ENCODE peak calls at places on chromosomes 13 and 19, in five cellular contexts. H is pancreas, I is thoracic aorta, X is ascending aorta, N is AG04450. S is an unnamed sample. For H3K9me3, the result is how much of the 10 kb centered on the place peaks cover.

GRCh38 chr13:46229251-46229650 is 17.5 kb downstream of the LRRC63 start:
- DNase-seq in H (no peak), I (no peak), X (no peak), N (no peak), S (no peak)

GRCh38 chr13:48019796-48020195 is 17.7 kb upstream of the NUDT15 start:
- DNase-seq in H (no peak), I (no peak), X (no peak), N (no peak), S (no peak)

GRCh38 chr19:2575734-2576481 is 100.0 kb downstream of the GADD45B start:
- DNase-seq in H (peak), I (peak), X (peak), N (peak), S (peak)

GRCh38 chr19:46755077-46755852 is 9.0 kb upstream of the STRN4 start:
- DNase-seq in H (peak), I (no peak), X (no peak), N (peak), S (no peak)

GRCh38 chr19:11849264-11849615 is 714 bp downstream of the ZNF439 start:
- DNase-seq in H (no peak), I (no peak), X (no peak), N (no peak), S (no peak)

GRCh38 chr19:35045667-35046300 is 4.3 kb downstream of the HPN start:
- DNase-seq in H (no peak), I (no peak), X (no peak), N (no peak), S (no peak)

GRCh38 chr13:66994097-66994496 is 236.0 kb downstream of the PCDH9 start:
- DNase-seq in H (peak), I (peak), X (peak), N (no peak), S (peak)

GRCh38 chr19:28456264-28456663 is 756.7 kb downstream of the UQCRFS1 start:
- DNase-seq in H (no peak), I (no peak), X (no peak), N (no peak), S (no peak)

GRCh38 chr19:38209152-38209551 is 14.9 kb downstream of the DPF1 start:
- DNase-seq in H (no peak), I (no peak), X (no peak), N (no peak), S (no peak)

GRCh38 chr13:27658569-27658968 is 36.9 kb downstream of the POLR1D start:
- DNase-seq in H (no peak), I (no peak), X (no peak), N (no peak), S (no peak)

GRCh38 chr13:48161530-48162179 is 66.8 kb upstream of the MED4 start:
- DNase-seq in H (no peak), I (peak), X (peak), N (no peak), S (no peak)

GRCh38 chr13:60577761-60578160 is 180.7 kb downstream of the TDRD3 start:
- DNase-seq in H (no peak), I (no peak), X (no peak), N (no peak), S (no peak)

GRCh38 chr13:18959996-18960395 is 221.6 kb downstream of the TUBA3C start:
- DNase-seq in H (no peak), I (no peak), X (no peak), N (no peak), S (no peak)

GRCh38 chr19:55103190-55103589 is 14.2 kb downstream of the PPP1R12C start:
- DNase-seq in H (no peak), I (no peak), X (no peak), N (no peak), S (no peak)

GRCh38 chr19:10317045-10317856 is 1.4 kb upstream of the FDX2 start:
- DNase-seq in H (no peak), I (no peak), X (no peak), N (no peak), S (no peak)

GRCh38 chr19:719081-719512 is 10.4 kb downstream of the PALM start:
- DNase-seq in H (no peak), I (no peak), X (no peak), N (no peak), S (no peak)

GRCh38 chr19:41700381-41701195 is 7.8 kb upstream of the CEACAM5 start:
- DNase-seq in H (no peak), I (no peak), X (no peak), N (no peak), S (no peak)

GRCh38 chr19:41708481-41708880 is at the start of gene CEACAM5:
- DNase-seq in H (no peak), I (no peak), X (no peak), N (no peak), S (peak)

GRCh38 chr13:77118134-77118533 is 91.2 kb upstream of the FBXL3 start:
- DNase-seq in H (no peak), I (no peak), X (no peak), N (no peak), S (no peak)

GRCh38 chr13:110575322-110576069 is 14.0 kb upstream of the RAB20 start:
- DNase-seq in H (no peak), I (no peak), X (no peak), N (no peak), S (peak)

GRCh38 chr13:21233086-21233485 is 56.6 kb downstream of the MRPL57 start:
- DNase-seq in H (no peak), I (no peak), X (no peak), N (no peak), S (no peak)

GRCh38 chr13:100789025-100789424 is 114.4 kb upstream of the TMTC4 start:
- DNase-seq in H (no peak), I (no peak), X (no peak), N (no peak), S (no peak)

GRCh38 chr13:100898431-100898830 is 223.8 kb upstream of the TMTC4 start:
- DNase-seq in H (no peak), I (no peak), X (no peak), N (no peak), S (no peak)

GRCh38 chr19:12840091-12841079 is 2.1 kb downstream of the MAST1 start:
- DNase-seq in H (peak), I (no peak), X (no peak), N (no peak), S (peak)

GRCh38 chr19:45507864-45508680 is 793 bp downstream of the VASP start:
- DNase-seq in H (peak), I (no peak), X (no peak), N (no peak), S (peak)

GRCh38 chr19:51901860-51902259 is 3.0 kb downstream of the ZNF649 start:
- DNase-seq in H (no peak), I (no peak), X (no peak), N (no peak), S (no peak)
- H3K9me3 ChIP-seq in H (under half), I (under half), X (half or more), N (under half), S (under half)

DNA sequence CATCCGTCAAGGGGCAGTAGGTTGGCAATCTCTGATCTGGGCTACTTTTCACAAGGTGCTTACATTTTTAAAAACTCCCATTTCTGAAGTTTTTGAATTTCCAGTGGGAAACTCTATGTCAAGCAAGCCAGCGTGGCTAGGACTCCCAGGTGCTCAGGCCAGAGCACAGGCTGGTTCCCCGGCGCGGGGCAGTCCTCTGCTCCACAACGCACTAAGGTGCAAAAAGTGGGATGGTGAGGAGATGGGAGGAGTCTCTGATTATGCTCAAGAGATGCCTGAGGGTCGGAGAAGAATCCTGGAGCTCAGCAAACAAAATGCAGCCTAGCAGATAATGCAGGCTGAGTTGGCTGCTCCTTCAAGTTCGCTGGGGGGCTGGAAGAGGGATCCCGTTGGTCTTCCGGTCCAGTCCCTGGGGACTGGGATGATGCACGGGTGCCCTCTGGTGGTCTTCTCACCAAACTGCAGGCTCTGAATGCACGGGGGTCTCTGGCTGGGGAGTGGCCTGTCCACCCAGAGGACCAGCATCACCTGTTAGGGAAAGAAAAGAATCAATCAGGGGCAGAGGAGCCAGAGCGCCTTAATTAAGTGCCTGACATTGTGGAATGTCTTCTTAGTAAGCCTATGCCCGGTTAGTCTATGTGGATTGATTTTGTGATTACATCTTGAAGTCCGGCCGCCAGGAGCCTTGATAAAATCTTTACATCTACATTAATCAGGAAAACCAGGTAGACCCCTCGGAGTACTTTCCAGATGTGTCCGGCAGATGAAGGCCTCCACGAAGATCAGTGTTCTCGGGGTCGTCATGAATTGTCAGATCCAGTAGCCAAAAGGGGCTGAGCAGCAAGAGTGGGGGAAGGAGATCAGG is 244.4 kb upstream of the MAB21L1 start:
- DNase-seq in H (peak), I (no peak), X (no peak), N (no peak), S (peak)
- H3K4me3 ChIP-seq in H (no peak), I (peak), X (no peak), N (peak), S (no peak)

DNA sequence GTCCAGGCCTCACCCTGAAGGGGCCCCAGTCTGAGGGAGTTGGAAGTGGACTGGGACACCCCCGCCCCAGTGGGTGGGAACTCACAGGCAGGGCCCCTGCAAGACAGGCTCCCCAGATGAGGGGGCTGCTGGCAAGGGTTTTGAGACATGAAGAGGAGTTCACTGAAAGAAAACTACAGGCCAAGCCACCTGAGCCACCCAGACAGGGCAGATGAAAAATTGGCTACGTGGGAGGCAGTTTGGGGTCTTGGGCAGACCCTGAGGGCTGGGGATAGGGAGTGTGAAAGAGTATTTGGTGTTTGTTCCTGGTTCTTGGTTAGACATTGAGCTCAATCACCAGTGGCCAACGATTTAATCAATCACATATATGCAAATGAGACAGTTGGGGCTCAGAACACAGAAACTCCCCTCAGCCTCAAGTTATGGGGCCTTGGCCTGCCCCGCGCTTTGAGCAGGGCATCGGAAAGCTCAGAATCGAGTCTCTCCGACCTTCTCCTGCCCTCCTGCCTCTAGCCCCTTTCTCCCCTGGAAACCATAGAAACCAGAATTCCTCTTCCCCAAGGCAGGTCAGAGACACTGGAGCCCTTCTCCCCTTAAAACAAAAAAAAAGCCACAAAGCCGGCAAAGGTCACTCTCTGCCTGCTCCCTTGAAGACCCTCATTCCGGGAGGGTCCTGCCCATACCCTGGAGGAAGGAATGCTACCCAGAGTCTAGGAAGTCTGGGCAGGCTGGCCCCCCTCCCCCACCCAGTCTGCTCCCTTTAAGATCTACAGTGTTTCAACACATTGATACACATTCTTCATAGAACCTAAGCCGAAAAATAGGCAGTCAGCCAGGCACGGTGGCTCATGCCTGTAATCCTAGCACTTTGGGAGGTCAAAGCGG is 1.3 kb upstream of the ISYNA1 start:
- DNase-seq in H (no peak), I (no peak), X (no peak), N (no peak), S (no peak)
- H3K27ac ChIP-seq in H (peak), I (peak), X (peak), N (no peak), S (peak)

DNA sequence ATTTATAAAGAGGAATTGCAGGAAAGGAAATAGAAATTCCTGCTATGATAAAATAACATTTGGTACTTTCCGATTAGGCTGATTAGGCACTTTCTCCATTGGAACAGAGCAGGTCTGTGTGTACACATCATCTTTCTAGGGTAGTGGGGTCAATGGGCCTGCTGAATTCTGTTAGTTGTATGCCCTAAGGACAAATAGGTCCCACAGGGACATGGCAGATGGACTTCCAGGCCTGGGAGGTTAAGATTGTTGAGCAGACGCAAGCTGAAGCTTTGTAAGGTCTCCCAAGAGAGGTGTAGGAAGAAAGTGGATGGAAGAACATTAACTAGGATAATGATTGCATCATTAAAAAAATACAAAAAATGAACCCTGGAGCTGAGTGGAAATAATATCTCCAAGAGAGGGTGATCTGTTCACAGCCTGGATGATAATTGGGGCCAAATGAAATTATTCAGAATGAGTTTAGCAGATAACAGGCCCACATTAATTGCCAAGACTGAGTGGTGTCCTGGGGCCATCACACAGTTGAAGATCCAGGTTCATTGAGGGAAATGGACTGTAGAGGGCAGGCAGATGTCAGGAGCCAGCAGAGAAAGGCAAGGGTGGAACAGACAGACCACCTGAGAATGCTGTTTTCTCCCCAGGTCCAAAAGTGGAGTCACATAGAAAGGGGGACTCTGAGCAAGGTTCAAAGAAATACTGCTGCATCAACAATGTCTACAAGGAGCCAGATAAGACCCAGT is 215.1 kb downstream of the DNAJC15 start:
- DNase-seq in H (no peak), I (no peak), X (no peak), N (no peak), S (no peak)
- H3K9me3 ChIP-seq in H (under half), I (under half), X (under half), N (under half), S (under half)

GRCh38 chr13:92976657-92977056 is 249.9 kb upstream of the GPC6 start:
- DNase-seq in H (no peak), I (no peak), X (no peak), N (no peak), S (no peak)
- H3K4me3 ChIP-seq in H (no peak), I (no peak), X (no peak), N (no peak), S (no peak)

S was measured in small intestine.